ENCODE peak calls at places on chromosomes 13 and 19, in five cellular contexts. One of them, this sample, is unnamed.

GRCh38 chr13:65508338-65508737 is 1721.8 kb downstream of the PCDH9 start:
- DNase-seq in HFF-Myc: no peak
- DNase-seq in astrocyte of the cerebellum: no peak
- DNase-seq in astrocyte of the spinal cord: no peak
- DNase-seq in brain microvascular endothelial cell: no peak
- DNase-seq in this sample: no peak

GRCh38 chr19:47026889-47027288 is 7.3 kb downstream of the NPAS1 start:
- DNase-seq in astrocyte of the spinal cord: no peak
- DNase-seq in astrocyte of the cerebellum: no peak
- DNase-seq in brain microvascular endothelial cell: no peak
- DNase-seq in HFF-Myc: no peak
- DNase-seq in this sample: no peak

GRCh38 chr19:3426433-3426832 is 53.9 kb downstream of the SMIM24 start:
- DNase-seq in brain microvascular endothelial cell: no peak
- DNase-seq in HFF-Myc: no peak
- DNase-seq in astrocyte of the spinal cord: no peak
- DNase-seq in astrocyte of the cerebellum: no peak
- DNase-seq in this sample: no peak

GRCh38 chr19:35184267-35184666 is 29.7 kb downstream of the FXYD5 start:
- DNase-seq in HFF-Myc: no peak
- DNase-seq in astrocyte of the spinal cord: no peak
- DNase-seq in astrocyte of the cerebellum: no peak
- DNase-seq in brain microvascular endothelial cell: no peak
- DNase-seq in this sample: no peak

GRCh38 chr19:5997371-5997770 is 19.4 kb upstream of the RANBP3 start:
- DNase-seq in brain microvascular endothelial cell: no peak
- DNase-seq in astrocyte of the cerebellum: no peak
- DNase-seq in HFF-Myc: no peak
- DNase-seq in astrocyte of the spinal cord: no peak
- DNase-seq in this sample: peak; percentile 63

GRCh38 chr13:24148414-24149305 is 11.9 kb upstream of the SPATA13 start:
- DNase-seq in astrocyte of the spinal cord: peak; percentile 97
- DNase-seq in astrocyte of the cerebellum: peak; percentile 96
- DNase-seq in HFF-Myc: peak; percentile 95
- DNase-seq in brain microvascular endothelial cell: peak; percentile 94
- DNase-seq in this sample: no peak

GRCh38 chr19:33676999-33677665 is 55.4 kb downstream of the CHST8 start:
- DNase-seq in astrocyte of the spinal cord: no peak
- DNase-seq in brain microvascular endothelial cell: no peak
- DNase-seq in HFF-Myc: no peak
- DNase-seq in astrocyte of the cerebellum: no peak
- DNase-seq in this sample: no peak

GRCh38 chr13:113414335-113414734 is 39.0 kb downstream of the ADPRHL1 start:
- DNase-seq in brain microvascular endothelial cell: no peak
- DNase-seq in astrocyte of the cerebellum: no peak
- DNase-seq in HFF-Myc: no peak
- DNase-seq in astrocyte of the spinal cord: no peak
- DNase-seq in this sample: no peak

GRCh38 chr13:23748591-23748990 is 140.6 kb downstream of the MIPEP start:
- DNase-seq in astrocyte of the spinal cord: no peak
- DNase-seq in brain microvascular endothelial cell: no peak
- DNase-seq in HFF-Myc: no peak
- DNase-seq in astrocyte of the cerebellum: no peak
- DNase-seq in this sample: no peak

GRCh38 chr19:41709951-41710645 is 1.7 kb downstream of the CEACAM5 start:
- DNase-seq in astrocyte of the spinal cord: no peak
- DNase-seq in HFF-Myc: no peak
- DNase-seq in brain microvascular endothelial cell: no peak
- DNase-seq in astrocyte of the cerebellum: no peak
- DNase-seq in this sample: no peak

GRCh38 chr13:21060063-21060826 is 1.1 kb downstream of the LATS2 start:
- DNase-seq in HFF-Myc: no peak
- DNase-seq in astrocyte of the spinal cord: peak; percentile 54
- DNase-seq in brain microvascular endothelial cell: no peak
- DNase-seq in astrocyte of the cerebellum: no peak
- DNase-seq in this sample: peak; percentile 19

GRCh38 chr13:91778123-91778522 is 379.7 kb downstream of the GPC5 start:
- DNase-seq in HFF-Myc: no peak
- DNase-seq in astrocyte of the spinal cord: no peak
- DNase-seq in brain microvascular endothelial cell: no peak
- DNase-seq in astrocyte of the cerebellum: no peak
- DNase-seq in this sample: no peak